ENCODE peak calls at places on chromosomes 4 and X, in nine cellular contexts. Q is kidney epithelial cell, U is choroid plexus epithelial cell, W is suprapubic skin, H is colonic mucosa, N is cardiac fibroblast, V is globus pallidus, Z is activated gamma-delta T cell, T is anterior cingulate cortex. A is an unnamed sample.

GRCh38 chr4:22932326-22932725 is 239.6 kb downstream of the GBA3 start:
- DNase-seq in Z (no peak), T (no peak), N (no peak), W (no peak), H (no peak), Q (no peak), V (no peak), U (no peak), A (no peak)

GRCh38 chrX:23964177-23964576 is 56.4 kb downstream of the CXorf58 start:
- DNase-seq in U (no peak), N (no peak), W (no peak), H (no peak), Q (no peak), Z (no peak), T (no peak), V (no peak), A (no peak)

GRCh38 chr4:107069049-107069448 is 32.9 kb upstream of the DKK2 start:
- DNase-seq in U (peak; percentile 79), W (no peak), Z (no peak), Q (no peak), H (no peak), T (no peak), N (peak; percentile 62), V (no peak), A (no peak)

GRCh38 chrX:3811331-3812311 is 98.2 kb upstream of the PRKX start:
- DNase-seq in Q (no peak), W (no peak), H (no peak), T (peak; percentile 1), U (peak; percentile 69), V (peak; percentile 47), Z (no peak), N (peak; percentile 47), A (peak; percentile 39)

GRCh38 chr4:41281038-41281634 is 24.4 kb downstream of the UCHL1 start:
- DNase-seq in W (no peak), Q (no peak), U (peak; percentile 90), N (peak; percentile 88), V (peak; percentile 81), Z (no peak), H (peak; percentile 57), T (no peak), A (no peak)

GRCh38 chrX:106035064-106035463 is 3.5 kb downstream of the SERPINA7 start:
- DNase-seq in Q (no peak), T (no peak), Z (no peak), V (no peak), H (no peak), W (no peak), N (no peak), U (peak; percentile 30), A (no peak)

GRCh38 chrX:136487647-136488046 is at the start of gene BRS3:
- DNase-seq in H (no peak), W (no peak), U (no peak), Q (no peak), T (no peak), N (no peak), Z (no peak), V (no peak), A (no peak)

GRCh38 chr4:16764622-16765021 is 133.8 kb downstream of the LDB2 start:
- DNase-seq in Z (no peak), N (peak; percentile 36), Q (no peak), W (no peak), T (no peak), V (peak; percentile 25), U (peak; percentile 66), H (no peak), A (no peak)

GRCh38 chrX:69318651-69319305 is 153.5 kb upstream of the PJA1 start:
- DNase-seq in T (no peak), Z (no peak), U (no peak), Q (no peak), V (no peak), N (no peak), W (no peak), H (peak; percentile 4), A (no peak)

GRCh38 chrX:106005684-106006083 is 32.8 kb downstream of the SERPINA7 start:
- DNase-seq in W (no peak), H (no peak), N (no peak), V (no peak), Z (no peak), Q (no peak), T (no peak), U (no peak), A (no peak)

GRCh38 chr4:125833-126232 is 1.5 kb downstream of the ZNF718 start:
- DNase-seq in Q (no peak), V (no peak), N (no peak), T (no peak), Z (no peak), H (no peak), W (no peak), U (no peak), A (no peak)

GRCh38 chrX:18353931-18354368 is 538 bp downstream of the SCML2 start:
- DNase-seq in T (no peak), H (peak; percentile 22), V (no peak), Q (no peak), U (no peak), W (no peak), N (no peak), Z (no peak), A (no peak)

GRCh38 chrX:107008034-107008433 is 8.0 kb upstream of the MORC4 start:
- DNase-seq in U (no peak), Z (no peak), H (no peak), T (no peak), V (no peak), Q (no peak), N (no peak), W (no peak), A (no peak)

GRCh38 chr4:139676913-139677585 is 11.4 kb downstream of the MGST2 start:
- DNase-seq in Z (no peak), H (no peak), Q (no peak), V (no peak), U (no peak), W (no peak), N (no peak), T (no peak), A (no peak)

GRCh38 chr4:15234101-15234500 is 193.7 kb upstream of the C1QTNF7 start:
- DNase-seq in Z (no peak), V (no peak), T (no peak), W (no peak), Q (no peak), U (peak; percentile 89), H (no peak), N (peak; percentile 93), A (no peak)

GRCh38 chr4:10186228-10187214 is 69.9 kb upstream of the WDR1 start:
- DNase-seq in N (peak; percentile 22), Z (no peak), T (no peak), H (no peak), Q (no peak), U (no peak), V (peak; percentile 39), W (no peak), A (no peak)

GRCh38 chrX:2446815-2447214 is 54.0 kb downstream of the DHRSX start:
- DNase-seq in H (no peak), V (no peak), Z (no peak), T (no peak), W (no peak), N (no peak), U (no peak), Q (no peak), A (no peak)

GRCh38 chr4:24042094-24042493 is 152.2 kb upstream of the PPARGC1A start:
- DNase-seq in U (peak; percentile 83), N (peak; percentile 91), Q (no peak), Z (no peak), V (no peak), W (no peak), T (no peak), H (no peak), A (no peak)

GRCh38 chr4:122603156-122603574 is 17.7 kb downstream of the IL21 start:
- DNase-seq in V (no peak), Z (no peak), H (no peak), Q (no peak), T (no peak), W (no peak), U (no peak), N (no peak), A (no peak)

GRCh38 chr4:150072906-150073714 is 5.1 kb upstream of the DCLK2 start:
- DNase-seq in N (peak; percentile 96), T (no peak), W (no peak), Q (no peak), V (no peak), U (peak; percentile 96), Z (no peak), H (no peak), A (no peak)

GRCh38 chr4:113049421-113050355 is at the start of gene ANK2:
- DNase-seq in Z (no peak), Q (no peak), V (peak; percentile 77), H (no peak), T (peak; percentile 31), N (peak; percentile 5), U (no peak), W (no peak), A (no peak)

GRCh38 chr4:128068927-128069326 is 7.8 kb downstream of the LARP1B start:
- DNase-seq in U (peak; percentile 74), T (no peak), W (no peak), N (peak; percentile 53), H (no peak), V (no peak), Z (no peak), Q (no peak), A (no peak)

GRCh38 chr4:41362647-41363383 is 106.1 kb downstream of the UCHL1 start:
- DNase-seq in N (no peak), W (no peak), Z (no peak), Q (no peak), V (no peak), U (no peak), T (no peak), H (no peak), A (no peak)

GRCh38 chr4:68369474-68369805 is 19.6 kb upstream of the YTHDC1 start:
- DNase-seq in U (no peak), H (no peak), T (no peak), Z (no peak), Q (peak; percentile 90), W (no peak), N (peak; percentile 31), V (no peak), A (no peak)

GRCh38 chr4:47532658-47533057 is 47.6 kb downstream of the ATP10D start:
- DNase-seq in Z (no peak), V (no peak), N (no peak), W (no peak), Q (no peak), U (no peak), H (no peak), T (no peak), A (no peak)

GRCh38 chr4:26583865-26584652 is at the start of gene TBC1D19:
- DNase-seq in Z (peak; percentile 57), N (peak; percentile 91), H (peak; percentile 88), U (peak; percentile 91), V (peak; percentile 86), Q (no peak), T (peak; percentile 86), W (peak; percentile 91), A (peak; percentile 95)

GRCh38 chr4:105234582-105234981 is 87.9 kb downstream of the TET2 start:
- DNase-seq in T (no peak), Z (no peak), V (no peak), N (no peak), Q (no peak), W (no peak), U (no peak), H (no peak), A (no peak)

GRCh38 chr4:183249854-183250253 is 70.2 kb downstream of the CLDN22 start:
- DNase-seq in T (no peak), Q (no peak), N (peak; percentile 63), V (peak; percentile 45), H (no peak), Z (no peak), W (no peak), U (peak; percentile 77), A (no peak)

GRCh38 chr4:15754323-15754722 is 23.8 kb upstream of the CD38 start:
- DNase-seq in N (peak; percentile 21), U (peak; percentile 94), V (no peak), Z (no peak), Q (no peak), W (no peak), H (no peak), T (no peak), A (no peak)

GRCh38 chr4:182536221-182536620 is 293.0 kb downstream of the TENM3 start:
- DNase-seq in Z (no peak), U (no peak), T (no peak), W (no peak), N (no peak), H (no peak), Q (no peak), V (no peak), A (no peak)

GRCh38 chr4:57184378-57185031 is 74.3 kb upstream of the IGFBP7 start:
- DNase-seq in W (no peak), T (peak; percentile 5), V (no peak), N (no peak), Z (no peak), H (no peak), U (no peak), Q (no peak), A (no peak)

A was measured in upper lobe of left lung.